ENCODE peak calls at places on chromosomes 4 and X, in five cellular contexts. One of them, this sample, is unnamed. For H3K36me3, the result is how much of the 10 kb centered on the place peaks cover.

GRCh38 chrX:2652106-2652505 is 39.0 kb upstream of the CD99 start:
- DNase-seq in upper lobe of right lung: no peak
- DNase-seq in MM.1S: no peak
- DNase-seq in GM06990: no peak
- DNase-seq in HCT116: no peak
- DNase-seq in this sample: peak

GRCh38 chrX:68789966-68790365 is 38.9 kb upstream of the EFNB1 start:
- DNase-seq in upper lobe of right lung: no peak
- DNase-seq in MM.1S: no peak
- DNase-seq in GM06990: no peak
- DNase-seq in HCT116: no peak
- DNase-seq in this sample: no peak

GRCh38 chr4:98345838-98346237 is 84.7 kb downstream of the RAP1GDS1 start:
- DNase-seq in upper lobe of right lung: no peak
- DNase-seq in MM.1S: no peak
- DNase-seq in GM06990: no peak
- DNase-seq in HCT116: no peak
- DNase-seq in this sample: no peak

GRCh38 chr4:121096629-121097028 is 24.3 kb upstream of the NDNF start:
- DNase-seq in upper lobe of right lung: no peak
- DNase-seq in MM.1S: peak
- DNase-seq in GM06990: no peak
- DNase-seq in HCT116: peak
- DNase-seq in this sample: peak

GRCh38 chrX:36957425-36958328 is 50.5 kb upstream of the FAM47C start:
- DNase-seq in upper lobe of right lung: peak
- DNase-seq in MM.1S: no peak
- DNase-seq in GM06990: no peak
- DNase-seq in HCT116: no peak
- DNase-seq in this sample: peak

GRCh38 chr4:180664766-180665368 is 1578.3 kb upstream of the TENM3 start:
- DNase-seq in upper lobe of right lung: no peak
- DNase-seq in MM.1S: peak
- DNase-seq in GM06990: peak
- DNase-seq in HCT116: peak
- DNase-seq in this sample: peak

GRCh38 chr4:8261851-8262535 is 7.6 kb upstream of the HTRA3 start:
- DNase-seq in upper lobe of right lung: no peak
- DNase-seq in MM.1S: no peak
- DNase-seq in GM06990: no peak
- DNase-seq in HCT116: no peak
- DNase-seq in this sample: no peak

GRCh38 chrX:46386511-46386910 is 158.7 kb downstream of the ZNF674 start:
- DNase-seq in upper lobe of right lung: no peak
- DNase-seq in MM.1S: no peak
- DNase-seq in GM06990: no peak
- DNase-seq in HCT116: no peak
- DNase-seq in this sample: no peak

GRCh38 chrX:120725874-120726273 is 96.0 kb upstream of the C1GALT1C1 start:
- DNase-seq in upper lobe of right lung: no peak
- DNase-seq in MM.1S: no peak
- DNase-seq in GM06990: no peak
- DNase-seq in HCT116: no peak
- DNase-seq in this sample: no peak

GRCh38 chrX:57771689-57772088 is 91.6 kb upstream of the NLRP2B start:
- DNase-seq in upper lobe of right lung: no peak
- DNase-seq in MM.1S: no peak
- DNase-seq in GM06990: no peak
- DNase-seq in HCT116: no peak
- DNase-seq in this sample: no peak

GRCh38 chr4:16119981-16120380 is 36.2 kb upstream of the PROM1 start:
- DNase-seq in upper lobe of right lung: no peak
- DNase-seq in MM.1S: no peak
- DNase-seq in GM06990: no peak
- DNase-seq in HCT116: no peak
- DNase-seq in this sample: no peak

GRCh38 chr4:160510925-160511324 is 1408.0 kb downstream of the RAPGEF2 start:
- DNase-seq in upper lobe of right lung: no peak
- DNase-seq in MM.1S: no peak
- DNase-seq in GM06990: no peak
- DNase-seq in HCT116: no peak
- DNase-seq in this sample: no peak

GRCh38 chrX:155880586-155881157 is 473 bp upstream of the VAMP7 start:
- DNase-seq in upper lobe of right lung: no peak
- DNase-seq in MM.1S: no peak
- DNase-seq in GM06990: no peak
- DNase-seq in HCT116: no peak
- DNase-seq in this sample: no peak

GRCh38 chr4:168710353-168710946 is 213.6 kb downstream of the PALLD start:
- DNase-seq in upper lobe of right lung: no peak
- DNase-seq in MM.1S: peak
- DNase-seq in GM06990: no peak
- DNase-seq in HCT116: peak
- DNase-seq in this sample: peak

GRCh38 chr4:185839204-185839712 is 27.3 kb upstream of the SORBS2 start:
- DNase-seq in upper lobe of right lung: no peak
- DNase-seq in MM.1S: no peak
- DNase-seq in GM06990: no peak
- DNase-seq in HCT116: peak
- DNase-seq in this sample: peak

GRCh38 chr4:90183254-90183653 is 56.1 kb downstream of the CCSER1 start:
- DNase-seq in upper lobe of right lung: no peak
- DNase-seq in MM.1S: no peak
- DNase-seq in GM06990: no peak
- DNase-seq in HCT116: no peak
- DNase-seq in this sample: no peak

GRCh38 chr4:134470544-134470943 is 269.0 kb upstream of the PABPC4L start:
- DNase-seq in upper lobe of right lung: no peak
- DNase-seq in MM.1S: peak
- DNase-seq in GM06990: no peak
- DNase-seq in HCT116: no peak
- DNase-seq in this sample: peak

GRCh38 chrX:48747415-48748026 is 14.0 kb upstream of the GLOD5 start:
- DNase-seq in upper lobe of right lung: no peak
- DNase-seq in MM.1S: no peak
- DNase-seq in GM06990: no peak
- DNase-seq in HCT116: no peak
- DNase-seq in this sample: peak

GRCh38 chrX:110407910-110408545 is 49.4 kb downstream of the RTL9 start:
- DNase-seq in upper lobe of right lung: no peak
- DNase-seq in MM.1S: peak
- DNase-seq in GM06990: peak
- DNase-seq in HCT116: peak
- DNase-seq in this sample: peak

GRCh38 chrX:110409925-110410324 is 51.3 kb downstream of the RTL9 start:
- DNase-seq in upper lobe of right lung: no peak
- DNase-seq in MM.1S: no peak
- DNase-seq in GM06990: no peak
- DNase-seq in HCT116: no peak
- DNase-seq in this sample: no peak

GRCh38 chrX:110412971-110413726 is 54.5 kb downstream of the RTL9 start:
- DNase-seq in upper lobe of right lung: peak
- DNase-seq in MM.1S: peak
- DNase-seq in GM06990: peak
- DNase-seq in HCT116: no peak
- DNase-seq in this sample: peak

GRCh38 chrX:110408949-110409588 is 50.4 kb downstream of the RTL9 start:
- DNase-seq in upper lobe of right lung: no peak
- DNase-seq in MM.1S: no peak
- DNase-seq in GM06990: no peak
- DNase-seq in HCT116: no peak
- DNase-seq in this sample: no peak

GRCh38 chrX:110410598-110410997 is 52.0 kb downstream of the RTL9 start:
- DNase-seq in upper lobe of right lung: no peak
- DNase-seq in MM.1S: no peak
- DNase-seq in GM06990: no peak
- DNase-seq in HCT116: no peak
- DNase-seq in this sample: no peak
- H3K4me3 ChIP-seq in upper lobe of right lung: no peak
- H3K4me3 ChIP-seq in MM.1S: no peak
- H3K4me3 ChIP-seq in GM06990: no peak
- H3K4me3 ChIP-seq in HCT116: no peak
- H3K4me3 ChIP-seq in this sample: no peak

DNA sequence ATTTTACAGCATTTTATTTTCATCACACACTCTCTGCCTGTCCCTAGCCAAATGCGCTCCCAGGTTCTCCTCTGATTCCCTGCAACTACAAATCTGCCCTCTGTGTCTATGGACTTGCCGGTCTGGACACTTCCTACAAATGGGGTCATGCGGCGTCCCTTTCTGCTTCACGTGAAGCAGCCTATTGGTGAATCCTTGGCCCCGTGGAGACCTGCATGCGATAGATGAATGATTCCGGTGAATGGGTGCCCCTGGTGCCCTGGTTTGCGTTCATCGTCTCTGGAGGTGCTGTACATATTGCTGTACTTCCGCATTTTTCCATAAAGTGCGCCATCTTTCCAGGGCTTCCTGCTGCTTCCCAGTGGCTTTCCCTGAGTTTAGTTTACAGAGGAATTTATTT is 27.5 kb upstream of the CLCN4 start:
- DNase-seq in upper lobe of right lung: no peak
- DNase-seq in MM.1S: no peak
- DNase-seq in GM06990: no peak
- DNase-seq in HCT116: no peak
- DNase-seq in this sample: no peak
- H3K36me3 ChIP-seq in upper lobe of right lung: under half
- H3K36me3 ChIP-seq in MM.1S: under half
- H3K36me3 ChIP-seq in GM06990: under half
- H3K36me3 ChIP-seq in HCT116: under half
- H3K36me3 ChIP-seq in this sample: under half

GRCh38 chrX:386239-386767 is 404 bp downstream of the PPP2R3B start:
- DNase-seq in upper lobe of right lung: no peak
- DNase-seq in MM.1S: no peak
- DNase-seq in GM06990: peak
- DNase-seq in HCT116: no peak
- DNase-seq in this sample: no peak

GRCh38 chrX:389021-389441 is 2.3 kb upstream of the PPP2R3B start:
- DNase-seq in upper lobe of right lung: no peak
- DNase-seq in MM.1S: no peak
- DNase-seq in GM06990: no peak
- DNase-seq in HCT116: no peak
- DNase-seq in this sample: peak

GRCh38 chrX:384861-385260 is 1.8 kb downstream of the PPP2R3B start:
- DNase-seq in upper lobe of right lung: no peak
- DNase-seq in MM.1S: no peak
- DNase-seq in GM06990: no peak
- DNase-seq in HCT116: no peak
- DNase-seq in this sample: peak

GRCh38 chrX:387729-388128 is 1.0 kb upstream of the PPP2R3B start:
- DNase-seq in upper lobe of right lung: no peak
- DNase-seq in MM.1S: no peak
- DNase-seq in GM06990: no peak
- DNase-seq in HCT116: no peak
- DNase-seq in this sample: no peak

DNA sequence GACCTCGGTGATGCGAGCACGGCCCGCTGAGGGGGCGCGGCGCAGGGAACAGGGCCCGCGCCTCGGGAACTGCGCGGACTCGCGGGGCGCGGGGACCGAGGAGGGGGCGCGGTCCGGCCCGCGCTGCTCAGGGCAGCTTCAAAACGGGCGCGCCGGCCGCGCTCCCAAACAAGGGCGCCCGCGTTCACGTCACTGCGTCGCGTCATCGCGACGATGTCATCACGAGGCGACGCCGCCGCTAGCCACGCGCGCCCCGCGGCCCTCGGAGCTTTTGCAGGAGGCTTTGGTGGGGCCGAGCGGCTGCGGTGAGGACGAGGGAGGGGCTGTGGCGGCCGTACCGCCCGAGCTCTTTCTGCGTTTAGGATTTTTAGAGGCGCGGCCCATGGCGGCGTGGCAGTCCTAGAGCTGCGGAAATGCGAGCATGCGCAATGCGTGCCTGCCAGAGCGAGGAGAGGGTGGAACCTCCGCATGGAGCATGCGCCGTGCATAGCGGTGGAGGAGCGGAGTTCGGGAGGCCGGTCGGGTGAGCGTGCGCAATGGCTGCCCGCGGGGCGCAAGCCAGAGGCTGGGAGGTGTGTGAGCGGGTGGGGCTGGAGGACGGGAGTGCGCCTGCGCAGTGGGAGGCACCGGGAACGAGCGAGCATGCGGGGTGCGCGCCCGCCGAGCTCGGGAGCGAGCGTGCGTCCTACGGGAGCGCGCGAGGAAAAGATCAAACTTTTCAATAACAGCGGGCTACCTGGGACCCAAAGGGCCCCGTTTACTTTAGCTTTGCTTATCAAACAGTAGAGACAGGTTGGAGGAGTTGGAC is at the start of gene PPP2R3B:
- DNase-seq in upper lobe of right lung: peak
- DNase-seq in MM.1S: peak
- DNase-seq in GM06990: peak
- DNase-seq in HCT116: peak
- DNase-seq in this sample: peak
- H3K4me3 ChIP-seq in upper lobe of right lung: peak
- H3K4me3 ChIP-seq in MM.1S: peak
- H3K4me3 ChIP-seq in GM06990: peak
- H3K4me3 ChIP-seq in HCT116: peak
- H3K4me3 ChIP-seq in this sample: peak

GRCh38 chrX:41184312-41184711 is 99.1 kb downstream of the USP9X start:
- DNase-seq in upper lobe of right lung: no peak
- DNase-seq in MM.1S: peak
- DNase-seq in GM06990: peak
- DNase-seq in HCT116: no peak
- DNase-seq in this sample: no peak
- H3K36me3 ChIP-seq in upper lobe of right lung: under half
- H3K36me3 ChIP-seq in MM.1S: under half
- H3K36me3 ChIP-seq in GM06990: under half
- H3K36me3 ChIP-seq in HCT116: under half
- H3K36me3 ChIP-seq in this sample: under half

GRCh38 chr4:6269651-6270511 is at the start of gene WFS1:
- DNase-seq in upper lobe of right lung: peak
- DNase-seq in MM.1S: peak
- DNase-seq in GM06990: peak
- DNase-seq in HCT116: peak
- DNase-seq in this sample: peak

GRCh38 chr4:6272863-6273660 is 3.4 kb downstream of the WFS1 start:
- DNase-seq in upper lobe of right lung: no peak
- DNase-seq in MM.1S: no peak
- DNase-seq in GM06990: no peak
- DNase-seq in HCT116: no peak
- DNase-seq in this sample: no peak

GRCh38 chr4:6271701-6272465 is 2.2 kb downstream of the WFS1 start:
- DNase-seq in upper lobe of right lung: peak
- DNase-seq in MM.1S: no peak
- DNase-seq in GM06990: no peak
- DNase-seq in HCT116: no peak
- DNase-seq in this sample: no peak

GRCh38 chr4:6270691-6271121 is 1.1 kb downstream of the WFS1 start:
- DNase-seq in upper lobe of right lung: no peak
- DNase-seq in MM.1S: no peak
- DNase-seq in GM06990: no peak
- DNase-seq in HCT116: no peak
- DNase-seq in this sample: no peak

DNA sequence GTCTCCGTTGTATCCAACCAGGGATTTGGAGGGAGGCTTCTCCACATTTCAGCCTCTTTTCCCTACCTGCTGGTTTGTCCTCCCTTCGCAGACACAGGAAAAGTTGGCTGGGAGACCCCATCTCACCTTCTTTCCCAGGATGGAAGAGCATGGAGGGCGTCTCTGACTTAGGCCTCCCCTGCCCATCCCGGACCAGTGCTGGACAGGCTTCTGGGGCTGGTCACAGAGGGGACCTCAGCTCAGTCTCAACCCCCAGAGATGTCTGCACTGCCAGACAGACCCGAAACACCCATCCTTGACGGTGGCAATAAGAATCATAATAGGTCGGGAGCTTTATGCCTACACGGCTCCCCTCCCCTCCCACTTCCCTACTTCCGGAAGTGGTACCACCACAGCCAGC is 1.6 kb downstream of the WFS1 start:
- DNase-seq in upper lobe of right lung: no peak
- DNase-seq in MM.1S: no peak
- DNase-seq in GM06990: no peak
- DNase-seq in HCT116: no peak
- DNase-seq in this sample: no peak
- H3K4me3 ChIP-seq in upper lobe of right lung: peak
- H3K4me3 ChIP-seq in MM.1S: no peak
- H3K4me3 ChIP-seq in GM06990: no peak
- H3K4me3 ChIP-seq in HCT116: no peak
- H3K4me3 ChIP-seq in this sample: no peak